ENCODE peak calls at places on chromosomes 7 and 10, in nine cellular contexts. One of them, this sample, is unnamed.
A peak's percentile ranks its signal among the peaks of the same experiment; 100 is the strongest.

GRCh38 chr7:98250789-98251188 is 1.2 kb downstream of the TECPR1 start:
- DNase-seq in AG04450: no peak
- DNase-seq in neural progenitor cell: no peak
- DNase-seq in spleen: no peak
- DNase-seq in BJ: no peak
- DNase-seq in brain microvascular endothelial cell: no peak
- DNase-seq in astrocyte of the spinal cord: no peak
- DNase-seq in pancreas: no peak
- DNase-seq in upper lobe of right lung: no peak
- DNase-seq in this sample: no peak

GRCh38 chr7:140654109-140654387 is 13.4 kb upstream of the DENND2A start:
- DNase-seq in astrocyte of the spinal cord: no peak
- DNase-seq in upper lobe of right lung: no peak
- DNase-seq in spleen: no peak
- DNase-seq in pancreas: no peak
- DNase-seq in BJ: no peak
- DNase-seq in AG04450: no peak
- DNase-seq in neural progenitor cell: no peak
- DNase-seq in brain microvascular endothelial cell: no peak
- DNase-seq in this sample: no peak

GRCh38 chr10:128035557-128035973 is 90.7 kb downstream of the MKI67 start:
- DNase-seq in upper lobe of right lung: peak; percentile 71
- DNase-seq in BJ: no peak
- DNase-seq in brain microvascular endothelial cell: peak; percentile 11
- DNase-seq in neural progenitor cell: peak; percentile 67
- DNase-seq in AG04450: no peak
- DNase-seq in astrocyte of the spinal cord: no peak
- DNase-seq in pancreas: no peak
- DNase-seq in spleen: peak; percentile 90
- DNase-seq in this sample: no peak

GRCh38 chr7:139679731-139680594 is 97.8 kb downstream of the HIPK2 start:
- DNase-seq in spleen: no peak
- DNase-seq in brain microvascular endothelial cell: peak; percentile 48
- DNase-seq in upper lobe of right lung: no peak
- DNase-seq in pancreas: peak; percentile 36
- DNase-seq in AG04450: no peak
- DNase-seq in astrocyte of the spinal cord: peak; percentile 67
- DNase-seq in neural progenitor cell: no peak
- DNase-seq in BJ: no peak
- DNase-seq in this sample: no peak

GRCh38 chr7:7793249-7793648 is 74.8 kb upstream of the RPA3 start:
- DNase-seq in brain microvascular endothelial cell: no peak
- DNase-seq in spleen: no peak
- DNase-seq in pancreas: no peak
- DNase-seq in upper lobe of right lung: no peak
- DNase-seq in astrocyte of the spinal cord: no peak
- DNase-seq in BJ: no peak
- DNase-seq in neural progenitor cell: no peak
- DNase-seq in AG04450: no peak
- DNase-seq in this sample: no peak

GRCh38 chr10:24722131-24722675 is 1.5 kb downstream of the ARHGAP21 start:
- DNase-seq in BJ: no peak
- DNase-seq in brain microvascular endothelial cell: no peak
- DNase-seq in astrocyte of the spinal cord: peak; percentile 50
- DNase-seq in neural progenitor cell: no peak
- DNase-seq in pancreas: no peak
- DNase-seq in AG04450: no peak
- DNase-seq in upper lobe of right lung: no peak
- DNase-seq in spleen: no peak
- DNase-seq in this sample: no peak

GRCh38 chr10:28559661-28560060 is 26.7 kb downstream of the WAC start:
- DNase-seq in neural progenitor cell: peak; percentile 81
- DNase-seq in spleen: no peak
- DNase-seq in pancreas: no peak
- DNase-seq in astrocyte of the spinal cord: no peak
- DNase-seq in brain microvascular endothelial cell: no peak
- DNase-seq in AG04450: no peak
- DNase-seq in upper lobe of right lung: no peak
- DNase-seq in BJ: no peak
- DNase-seq in this sample: no peak

GRCh38 chr7:12898004-12898403 is 210.6 kb downstream of the ARL4A start:
- DNase-seq in BJ: no peak
- DNase-seq in spleen: no peak
- DNase-seq in brain microvascular endothelial cell: no peak
- DNase-seq in neural progenitor cell: no peak
- DNase-seq in upper lobe of right lung: no peak
- DNase-seq in pancreas: no peak
- DNase-seq in AG04450: no peak
- DNase-seq in astrocyte of the spinal cord: no peak
- DNase-seq in this sample: no peak

GRCh38 chr10:127195041-127195506 is 1.3 kb downstream of the INSYN2A start:
- DNase-seq in AG04450: no peak
- DNase-seq in pancreas: no peak
- DNase-seq in brain microvascular endothelial cell: no peak
- DNase-seq in upper lobe of right lung: no peak
- DNase-seq in spleen: no peak
- DNase-seq in neural progenitor cell: peak; percentile 26
- DNase-seq in BJ: no peak
- DNase-seq in astrocyte of the spinal cord: no peak
- DNase-seq in this sample: no peak

GRCh38 chr10:61733358-61733940 is 70.7 kb downstream of the CABCOCO1 start:
- DNase-seq in AG04450: peak; percentile 13
- DNase-seq in upper lobe of right lung: no peak
- DNase-seq in neural progenitor cell: peak; percentile 61
- DNase-seq in BJ: no peak
- DNase-seq in brain microvascular endothelial cell: peak; percentile 45
- DNase-seq in spleen: no peak
- DNase-seq in pancreas: no peak
- DNase-seq in astrocyte of the spinal cord: peak; percentile 64
- DNase-seq in this sample: no peak

GRCh38 chr7:114298011-114298410 is 116.6 kb upstream of the FOXP2 start:
- DNase-seq in neural progenitor cell: no peak
- DNase-seq in AG04450: no peak
- DNase-seq in upper lobe of right lung: no peak
- DNase-seq in BJ: no peak
- DNase-seq in spleen: no peak
- DNase-seq in pancreas: no peak
- DNase-seq in brain microvascular endothelial cell: no peak
- DNase-seq in astrocyte of the spinal cord: no peak
- DNase-seq in this sample: no peak

GRCh38 chr7:44639701-44640321 is 33.4 kb downstream of the OGDH start:
- DNase-seq in astrocyte of the spinal cord: peak; percentile 85
- DNase-seq in brain microvascular endothelial cell: peak; percentile 85
- DNase-seq in upper lobe of right lung: no peak
- DNase-seq in BJ: peak; percentile 44
- DNase-seq in pancreas: peak; percentile 42
- DNase-seq in AG04450: peak; percentile 59
- DNase-seq in spleen: no peak
- DNase-seq in neural progenitor cell: peak; percentile 21
- DNase-seq in this sample: peak; percentile 45

GRCh38 chr10:92848441-92849233 is at the start of gene EXOC6:
- DNase-seq in brain microvascular endothelial cell: peak; percentile 48
- DNase-seq in neural progenitor cell: peak; percentile 93
- DNase-seq in BJ: no peak
- DNase-seq in AG04450: no peak
- DNase-seq in astrocyte of the spinal cord: peak; percentile 78
- DNase-seq in upper lobe of right lung: peak; percentile 94
- DNase-seq in spleen: peak; percentile 97
- DNase-seq in pancreas: peak; percentile 88
- DNase-seq in this sample: no peak

GRCh38 chr10:123683459-123683858 is 17.3 kb downstream of the GPR26 start:
- DNase-seq in BJ: no peak
- DNase-seq in upper lobe of right lung: no peak
- DNase-seq in neural progenitor cell: no peak
- DNase-seq in brain microvascular endothelial cell: no peak
- DNase-seq in AG04450: no peak
- DNase-seq in pancreas: no peak
- DNase-seq in astrocyte of the spinal cord: no peak
- DNase-seq in spleen: no peak
- DNase-seq in this sample: no peak

GRCh38 chr7:46854958-46855473 is 726.9 kb downstream of the TNS3 start:
- DNase-seq in neural progenitor cell: no peak
- DNase-seq in upper lobe of right lung: no peak
- DNase-seq in spleen: no peak
- DNase-seq in brain microvascular endothelial cell: peak; percentile 56
- DNase-seq in astrocyte of the spinal cord: peak; percentile 29
- DNase-seq in BJ: peak; percentile 73
- DNase-seq in pancreas: no peak
- DNase-seq in AG04450: no peak
- DNase-seq in this sample: peak; percentile 80

GRCh38 chr10:58318346-58318745 is 16.5 kb upstream of the UBE2D1 start:
- DNase-seq in brain microvascular endothelial cell: no peak
- DNase-seq in pancreas: no peak
- DNase-seq in astrocyte of the spinal cord: no peak
- DNase-seq in neural progenitor cell: no peak
- DNase-seq in AG04450: no peak
- DNase-seq in spleen: no peak
- DNase-seq in upper lobe of right lung: no peak
- DNase-seq in BJ: no peak
- DNase-seq in this sample: no peak

GRCh38 chr10:109591631-109592030 is 331.7 kb downstream of the XPNPEP1 start:
- DNase-seq in astrocyte of the spinal cord: no peak
- DNase-seq in neural progenitor cell: no peak
- DNase-seq in spleen: no peak
- DNase-seq in BJ: no peak
- DNase-seq in upper lobe of right lung: no peak
- DNase-seq in pancreas: no peak
- DNase-seq in brain microvascular endothelial cell: no peak
- DNase-seq in AG04450: no peak
- DNase-seq in this sample: no peak

GRCh38 chr10:127186846-127187245 is 9.5 kb downstream of the INSYN2A start:
- DNase-seq in neural progenitor cell: no peak
- DNase-seq in astrocyte of the spinal cord: no peak
- DNase-seq in pancreas: no peak
- DNase-seq in BJ: no peak
- DNase-seq in spleen: no peak
- DNase-seq in AG04450: no peak
- DNase-seq in upper lobe of right lung: no peak
- DNase-seq in brain microvascular endothelial cell: no peak
- DNase-seq in this sample: no peak

GRCh38 chr7:150845471-150845870 is 6.8 kb upstream of the AOC1 start:
- DNase-seq in brain microvascular endothelial cell: no peak
- DNase-seq in astrocyte of the spinal cord: no peak
- DNase-seq in BJ: no peak
- DNase-seq in AG04450: no peak
- DNase-seq in pancreas: no peak
- DNase-seq in spleen: no peak
- DNase-seq in upper lobe of right lung: no peak
- DNase-seq in neural progenitor cell: peak; percentile 47
- DNase-seq in this sample: no peak

GRCh38 chr7:3436746-3437145 is 135.7 kb downstream of the SDK1 start:
- DNase-seq in AG04450: peak; percentile 30
- DNase-seq in upper lobe of right lung: no peak
- DNase-seq in brain microvascular endothelial cell: peak; percentile 70
- DNase-seq in BJ: no peak
- DNase-seq in spleen: no peak
- DNase-seq in pancreas: no peak
- DNase-seq in neural progenitor cell: no peak
- DNase-seq in astrocyte of the spinal cord: peak; percentile 81
- DNase-seq in this sample: no peak
- H3K4me3 ChIP-seq in AG04450: peak overlapping the region; percentile 3
- H3K4me3 ChIP-seq in upper lobe of right lung: no peak overlapping the region
- H3K4me3 ChIP-seq in brain microvascular endothelial cell: no peak overlapping the region
- H3K4me3 ChIP-seq in BJ: no peak overlapping the region
- H3K4me3 ChIP-seq in spleen: no peak overlapping the region
- H3K4me3 ChIP-seq in pancreas: no peak overlapping the region
- H3K4me3 ChIP-seq in neural progenitor cell: no peak overlapping the region
- H3K4me3 ChIP-seq in astrocyte of the spinal cord: no peak overlapping the region
- H3K4me3 ChIP-seq in this sample: no peak overlapping the region

DNA sequence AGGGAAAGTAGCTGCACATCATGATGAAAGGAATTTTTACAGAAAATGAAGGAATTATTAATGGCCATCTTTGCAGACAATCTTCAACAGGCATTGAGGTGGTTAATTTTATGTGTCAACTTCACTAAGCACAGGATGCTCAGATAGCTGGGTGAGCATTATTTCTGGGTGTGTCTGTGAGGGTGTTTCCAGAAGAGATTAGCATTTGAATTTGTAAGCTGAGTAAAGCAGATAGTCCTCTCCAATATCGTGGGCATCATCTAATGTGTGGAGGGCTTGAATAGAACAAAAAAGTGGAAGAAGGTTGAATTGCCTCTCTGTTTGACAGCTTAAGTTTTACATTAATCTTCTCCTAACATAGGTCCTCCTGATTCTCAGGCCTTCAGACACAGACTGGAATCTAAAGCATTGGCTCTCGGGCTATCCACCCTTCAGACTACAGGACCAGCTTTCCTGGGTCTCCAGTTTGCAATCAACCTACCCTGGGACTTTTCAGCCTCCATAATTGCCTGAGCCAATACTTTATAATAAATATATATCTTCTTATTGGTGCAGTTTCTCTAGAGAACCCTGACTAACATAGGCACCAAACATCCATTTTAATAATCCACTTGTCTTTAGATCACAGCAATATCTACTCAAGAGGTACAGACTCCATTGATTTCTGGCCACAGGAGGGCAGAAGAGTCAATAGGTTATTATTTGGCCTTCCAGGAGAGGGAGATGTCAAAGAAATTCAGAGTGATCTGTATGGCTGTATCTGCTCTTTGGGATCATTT is 10.5 kb upstream of the CRPPA start:
- DNase-seq in spleen: no peak
- DNase-seq in pancreas: no peak
- DNase-seq in astrocyte of the spinal cord: peak; percentile 14
- DNase-seq in brain microvascular endothelial cell: no peak
- DNase-seq in AG04450: no peak
- DNase-seq in BJ: no peak
- DNase-seq in upper lobe of right lung: no peak
- DNase-seq in neural progenitor cell: peak; percentile 53
- DNase-seq in this sample: no peak
- TF ChIP-seq CTCF in spleen: peak; percentile 12
- TF ChIP-seq CTCF in pancreas: peak; percentile 32
- TF ChIP-seq CTCF in astrocyte of the spinal cord: peak; percentile 26
- TF ChIP-seq CTCF in brain microvascular endothelial cell: peak; percentile 38
- TF ChIP-seq CTCF in AG04450: peak; percentile 48
- TF ChIP-seq CTCF in BJ: peak; percentile 13
- TF ChIP-seq CTCF in upper lobe of right lung: peak; percentile 39
- TF ChIP-seq CTCF in neural progenitor cell: peak; percentile 68
- TF ChIP-seq CTCF in this sample: peak; percentile 35

DNA sequence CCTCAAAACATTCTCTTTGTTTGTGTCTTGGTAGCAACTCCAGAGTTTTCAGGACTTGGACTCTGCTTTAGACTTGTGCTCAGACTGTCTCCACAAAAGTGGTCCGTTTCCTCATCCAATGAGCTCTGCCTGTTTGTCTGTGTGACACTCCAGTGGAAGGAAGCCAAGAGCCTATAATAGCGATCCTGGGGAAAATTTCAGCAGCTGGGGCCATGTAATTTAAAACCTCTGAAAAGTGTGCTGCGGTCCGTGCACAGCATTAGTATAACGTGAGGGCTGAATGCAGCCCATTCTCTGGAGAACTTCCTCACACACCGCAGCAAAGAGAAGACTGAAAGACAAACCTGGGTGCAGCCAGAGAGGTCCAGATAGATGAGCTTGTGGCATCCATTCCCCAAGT is at the start of gene LRRC17:
- DNase-seq in spleen: no peak
- DNase-seq in brain microvascular endothelial cell: peak; percentile 96
- DNase-seq in neural progenitor cell: peak; percentile 43
- DNase-seq in BJ: no peak
- DNase-seq in astrocyte of the spinal cord: peak; percentile 97
- DNase-seq in AG04450: peak; percentile 93
- DNase-seq in upper lobe of right lung: no peak
- DNase-seq in pancreas: no peak
- DNase-seq in this sample: peak; percentile 28
- H3K4me3 ChIP-seq in spleen: peak within 1 kb of the TSS; percentile 11
- H3K4me3 ChIP-seq in brain microvascular endothelial cell: peak within 1 kb of the TSS; percentile 69
- H3K4me3 ChIP-seq in neural progenitor cell: no peak within 1 kb of the TSS
- H3K4me3 ChIP-seq in BJ: peak within 1 kb of the TSS; percentile 27
- H3K4me3 ChIP-seq in astrocyte of the spinal cord: peak within 1 kb of the TSS; percentile 72
- H3K4me3 ChIP-seq in AG04450: peak within 1 kb of the TSS; percentile 71
- H3K4me3 ChIP-seq in upper lobe of right lung: peak within 1 kb of the TSS; percentile 25
- H3K4me3 ChIP-seq in pancreas: peak within 1 kb of the TSS; percentile 14
- H3K4me3 ChIP-seq in this sample: peak within 1 kb of the TSS; percentile 24

GRCh38 chr10:100872034-100872791 is 40.5 kb upstream of the SLF2 start:
- DNase-seq in spleen: no peak
- DNase-seq in brain microvascular endothelial cell: peak; percentile 45
- DNase-seq in pancreas: peak; percentile 66
- DNase-seq in AG04450: peak; percentile 37
- DNase-seq in neural progenitor cell: peak; percentile 85
- DNase-seq in upper lobe of right lung: no peak
- DNase-seq in astrocyte of the spinal cord: peak; percentile 70
- DNase-seq in BJ: no peak
- DNase-seq in this sample: no peak
- TF ChIP-seq CTCF in spleen: peak; percentile 16
- TF ChIP-seq CTCF in brain microvascular endothelial cell: peak; percentile 81
- TF ChIP-seq CTCF in pancreas: peak; percentile 36
- TF ChIP-seq CTCF in AG04450: peak; percentile 64
- TF ChIP-seq CTCF in neural progenitor cell: peak; percentile 79
- TF ChIP-seq CTCF in upper lobe of right lung: peak; percentile 48
- TF ChIP-seq CTCF in astrocyte of the spinal cord: peak; percentile 68
- TF ChIP-seq CTCF in BJ: peak; percentile 63
- TF ChIP-seq CTCF in this sample: peak; percentile 69

This sample was measured in AG09309.